ENCODE peak calls at places on chromosomes 11 and 22, in four cellular contexts. One of them, this sample, is unnamed.

GRCh38 chr22:44585559-44586121 is 87.6 kb upstream of the RTL6 start:
- DNase-seq in tibial artery: no peak
- DNase-seq in NCI-H187: no peak
- DNase-seq in cardiac muscle cell: no peak
- DNase-seq in this sample: peak

GRCh38 chr11:116703421-116703820 is 69.4 kb downstream of the BUD13 start:
- DNase-seq in tibial artery: no peak
- DNase-seq in NCI-H187: peak
- DNase-seq in cardiac muscle cell: peak
- DNase-seq in this sample: no peak

GRCh38 chr11:63944987-63945386 is 6.2 kb downstream of the NAA40 start:
- DNase-seq in tibial artery: peak
- DNase-seq in NCI-H187: no peak
- DNase-seq in cardiac muscle cell: no peak
- DNase-seq in this sample: no peak

GRCh38 chr11:115682901-115683300 is 178.7 kb upstream of the CADM1 start:
- DNase-seq in tibial artery: no peak
- DNase-seq in NCI-H187: no peak
- DNase-seq in cardiac muscle cell: no peak
- DNase-seq in this sample: no peak

GRCh38 chr22:20656902-20657836 is 116.7 kb upstream of the SERPIND1 start:
- DNase-seq in tibial artery: no peak
- DNase-seq in NCI-H187: no peak
- DNase-seq in cardiac muscle cell: no peak
- DNase-seq in this sample: no peak

GRCh38 chr11:134261626-134262488 is 8.5 kb downstream of the ACAD8 start:
- DNase-seq in tibial artery: no peak
- DNase-seq in NCI-H187: no peak
- DNase-seq in cardiac muscle cell: peak
- DNase-seq in this sample: peak

GRCh38 chr22:21444701-21445436 is 22.3 kb upstream of the TMEM191C start:
- DNase-seq in tibial artery: peak
- DNase-seq in NCI-H187: no peak
- DNase-seq in cardiac muscle cell: no peak
- DNase-seq in this sample: no peak

GRCh38 chr22:44068422-44069191 is 44.5 kb downstream of the PARVB start:
- DNase-seq in tibial artery: peak
- DNase-seq in NCI-H187: no peak
- DNase-seq in cardiac muscle cell: no peak
- DNase-seq in this sample: peak

GRCh38 chr11:282171-282570 is 4.0 kb downstream of the NLRP6 start:
- DNase-seq in tibial artery: no peak
- DNase-seq in NCI-H187: no peak
- DNase-seq in cardiac muscle cell: no peak
- DNase-seq in this sample: no peak

GRCh38 chr11:72155751-72156150 is 20.2 kb downstream of the FOLR3 start:
- DNase-seq in tibial artery: no peak
- DNase-seq in NCI-H187: no peak
- DNase-seq in cardiac muscle cell: no peak
- DNase-seq in this sample: no peak

GRCh38 chr11:101612481-101612880 is 28.7 kb upstream of the TRPC6 start:
- DNase-seq in tibial artery: no peak
- DNase-seq in NCI-H187: no peak
- DNase-seq in cardiac muscle cell: no peak
- DNase-seq in this sample: no peak

GRCh38 chr22:44894782-44895181 is 115.0 kb downstream of the PHF21B start:
- DNase-seq in tibial artery: no peak
- DNase-seq in NCI-H187: no peak
- DNase-seq in cardiac muscle cell: no peak
- DNase-seq in this sample: no peak

GRCh38 chr22:27576815-27577564 is 224.6 kb downstream of the MN1 start:
- DNase-seq in tibial artery: no peak
- DNase-seq in NCI-H187: no peak
- DNase-seq in cardiac muscle cell: peak
- DNase-seq in this sample: no peak

GRCh38 chr11:12139144-12139881 is 28.9 kb downstream of the MICAL2 start:
- DNase-seq in tibial artery: peak
- DNase-seq in NCI-H187: no peak
- DNase-seq in cardiac muscle cell: peak
- DNase-seq in this sample: no peak

GRCh38 chr22:40769761-40770160 is 49.4 kb downstream of the SLC25A17 start:
- DNase-seq in tibial artery: no peak
- DNase-seq in NCI-H187: no peak
- DNase-seq in cardiac muscle cell: no peak
- DNase-seq in this sample: no peak

GRCh38 chr11:62832346-62833234 is at the start of gene TEX54:
- DNase-seq in tibial artery: no peak
- DNase-seq in NCI-H187: no peak
- DNase-seq in cardiac muscle cell: no peak
- DNase-seq in this sample: no peak

GRCh38 chr11:93935826-93936225 is 85.3 kb upstream of the HEPHL1 start:
- DNase-seq in tibial artery: no peak
- DNase-seq in NCI-H187: peak
- DNase-seq in cardiac muscle cell: no peak
- DNase-seq in this sample: no peak

GRCh38 chr22:38269466-38269865 is 3.3 kb downstream of the TMEM184B start:
- DNase-seq in tibial artery: no peak
- DNase-seq in NCI-H187: no peak
- DNase-seq in cardiac muscle cell: no peak
- DNase-seq in this sample: no peak

GRCh38 chr22:49045276-49045675 is 782.4 kb downstream of the BRD1 start:
- DNase-seq in tibial artery: no peak
- DNase-seq in NCI-H187: no peak
- DNase-seq in cardiac muscle cell: no peak
- DNase-seq in this sample: no peak

GRCh38 chr11:69300124-69301032 is 6.4 kb downstream of the MYEOV start:
- DNase-seq in tibial artery: no peak
- DNase-seq in NCI-H187: no peak
- DNase-seq in cardiac muscle cell: no peak
- DNase-seq in this sample: no peak

GRCh38 chr11:13862845-13863392 is 99.6 kb upstream of the SPON1 start:
- DNase-seq in tibial artery: no peak
- DNase-seq in NCI-H187: no peak
- DNase-seq in cardiac muscle cell: no peak
- DNase-seq in this sample: no peak

GRCh38 chr11:113253406-113253805 is 61.0 kb upstream of the TTC12 start:
- DNase-seq in tibial artery: no peak
- DNase-seq in NCI-H187: no peak
- DNase-seq in cardiac muscle cell: no peak
- DNase-seq in this sample: no peak

GRCh38 chr22:47165998-47166397 is 403.5 kb downstream of the TBC1D22A start:
- DNase-seq in tibial artery: no peak
- DNase-seq in NCI-H187: no peak
- DNase-seq in cardiac muscle cell: no peak
- DNase-seq in this sample: no peak

GRCh38 chr22:50192056-50192824 is 6.5 kb downstream of the TRABD start:
- DNase-seq in tibial artery: no peak
- DNase-seq in NCI-H187: no peak
- DNase-seq in cardiac muscle cell: no peak
- DNase-seq in this sample: no peak

GRCh38 chr11:17208257-17208999 is 642 bp upstream of the PIK3C2A start:
- DNase-seq in tibial artery: peak
- DNase-seq in NCI-H187: peak
- DNase-seq in cardiac muscle cell: peak
- DNase-seq in this sample: peak

GRCh38 chr11:62707277-62707771 is at the start of the genes BSCL2 and GNG3:
- DNase-seq in tibial artery: no peak
- DNase-seq in NCI-H187: peak
- DNase-seq in cardiac muscle cell: no peak
- DNase-seq in this sample: no peak